ENCODE peak calls at places on chromosomes 5 and 9, in four cellular contexts. T, R, I and B are unnamed samples.

GRCh38 chr5:112929336-112930081 is 7.5 kb upstream of the REEP5 start:
- DNase-seq in T (no peak), R (no peak), I (no peak), B (no peak)

GRCh38 chr9:76310991-76311390 is 83.2 kb downstream of the RFK start:
- DNase-seq in T (no peak), R (no peak), I (no peak), B (no peak)

GRCh38 chr5:178078197-178078995 is 34.9 kb upstream of the N4BP3 start:
- DNase-seq in T (peak; percentile 94), R (no peak), I (no peak), B (no peak)

GRCh38 chr9:98021306-98022040 is 35.1 kb upstream of the NANS start:
- DNase-seq in T (no peak), R (peak; percentile 46), I (no peak), B (peak; percentile 78)

GRCh38 chr5:157689942-157690689 is 18.8 kb downstream of the C5orf52 start:
- DNase-seq in T (no peak), R (peak; percentile 66), I (no peak), B (peak; percentile 84)

GRCh38 chr9:109918359-109919163 is 138.6 kb downstream of the PALM2AKAP2 start:
- DNase-seq in T (no peak), R (peak; percentile 53), I (no peak), B (no peak)

GRCh38 chr9:71762900-71763653 is 5.2 kb downstream of the CEMIP2 start:
- DNase-seq in T (peak; percentile 86), R (no peak), I (no peak), B (no peak)

GRCh38 chr5:22391956-22392355 is 461.2 kb downstream of the CDH12 start:
- DNase-seq in T (no peak), R (no peak), I (no peak), B (no peak)

GRCh38 chr9:95570646-95571045 is 53.9 kb upstream of the PTCH1 start:
- DNase-seq in T (peak; percentile 60), R (no peak), I (no peak), B (no peak)

GRCh38 chr9:105070176-105070575 is 142.2 kb upstream of the ABCA1 start:
- DNase-seq in T (peak; percentile 30), R (no peak), I (no peak), B (no peak)

GRCh38 chr9:96441798-96442445 is 8.0 kb upstream of the HABP4 start:
- DNase-seq in T (peak; percentile 37), R (no peak), I (no peak), B (no peak)

GRCh38 chr9:122719218-122719617 is 4.6 kb upstream of the OR1L4 start:
- DNase-seq in T (no peak), R (no peak), I (no peak), B (no peak)

GRCh38 chr5:59325070-59325469 is 568.5 kb downstream of the PDE4D start:
- DNase-seq in T (no peak), R (no peak), I (no peak), B (no peak)

GRCh38 chr5:34944460-34945047 is 15.2 kb downstream of the DNAJC21 start:
- DNase-seq in T (no peak), R (no peak), I (no peak), B (no peak)

GRCh38 chr9:112351184-112351583 is 17.8 kb upstream of the PTBP3 start:
- DNase-seq in T (no peak), R (no peak), I (no peak), B (no peak)

GRCh38 chr9:109512170-109512756 is 14.2 kb upstream of the PTPN3 start:
- DNase-seq in T (no peak), R (no peak), I (no peak), B (no peak)

GRCh38 chr9:3578786-3579185 is 53.0 kb upstream of the RFX3 start:
- DNase-seq in T (peak; percentile 39), R (no peak), I (no peak), B (no peak)

GRCh38 chr9:91785403-91785917 is 164.6 kb downstream of the ROR2 start:
- DNase-seq in T (no peak), R (peak; percentile 24), I (no peak), B (peak; percentile 57)